ENCODE peak calls at places on chromosome 10, in six cellular contexts. A is GM23248, E is HCT116, G is neural progenitor cell, N is PC-3, P is SK-N-SH. C is an unnamed sample.

GRCh38 chr10:130179640-130180039 is 43.4 kb downstream of the GLRX3 start:
- DNase-seq in A (peak), E (peak), G (peak), N (peak), P (peak), C (peak)

GRCh38 chr10:131750973-131751826 is 149.6 kb upstream of the PPP2R2D start:
- DNase-seq in A (no peak), E (no peak), G (peak), N (no peak), P (no peak), C (no peak)

GRCh38 chr10:46546591-46547330 is 9.7 kb downstream of the GPRIN2 start:
- DNase-seq in A (no peak), E (no peak), G (no peak), N (peak), P (no peak), C (no peak)

GRCh38 chr10:97676770-97677581 is 10.1 kb downstream of the AVPI1 start:
- DNase-seq in A (peak), E (no peak), G (peak), N (peak), P (peak), C (peak)

GRCh38 chr10:43252785-43253341 is 14.0 kb downstream of the RASGEF1A start:
- DNase-seq in A (no peak), E (no peak), G (no peak), N (no peak), P (peak), C (no peak)

GRCh38 chr10:44966816-44967509 is 7.4 kb downstream of the RASSF4 start:
- DNase-seq in A (no peak), E (no peak), G (no peak), N (no peak), P (no peak), C (no peak)

GRCh38 chr10:132019366-132019765 is 37.6 kb upstream of the BNIP3 start:
- DNase-seq in A (no peak), E (no peak), G (no peak), N (no peak), P (no peak), C (no peak)

GRCh38 chr10:53839437-53840039 is 961.5 kb downstream of the PCDH15 start:
- DNase-seq in A (peak), E (no peak), G (peak), N (peak), P (peak), C (peak)

GRCh38 chr10:120539076-120539475 is 82.0 kb downstream of the PLPP4 start:
- DNase-seq in A (no peak), E (no peak), G (peak), N (no peak), P (no peak), C (no peak)

GRCh38 chr10:124685251-124685650 is 58.9 kb downstream of the FAM53B start:
- DNase-seq in A (no peak), E (no peak), G (no peak), N (no peak), P (no peak), C (no peak)

GRCh38 chr10:20593649-20594048 is 303.5 kb downstream of the NEBL start:
- DNase-seq in A (no peak), E (no peak), G (no peak), N (no peak), P (no peak), C (no peak)

GRCh38 chr10:116809528-116810500 is 39.5 kb upstream of the ENO4 start:
- DNase-seq in A (peak), E (peak), G (peak), N (no peak), P (peak), C (no peak)

GRCh38 chr10:20627918-20628499 is 269.1 kb downstream of the NEBL start:
- DNase-seq in A (no peak), E (no peak), G (no peak), N (no peak), P (no peak), C (no peak)

GRCh38 chr10:63702107-63702506 is 180.9 kb downstream of the REEP3 start:
- DNase-seq in A (no peak), E (no peak), G (no peak), N (no peak), P (no peak), C (no peak)

GRCh38 chr10:62071846-62072281 is 170.4 kb downstream of the ARID5B start:
- DNase-seq in A (peak), E (no peak), G (peak), N (peak), P (no peak), C (no peak)

GRCh38 chr10:74937446-74937935 is 111.1 kb downstream of the KAT6B start:
- DNase-seq in A (no peak), E (no peak), G (no peak), N (no peak), P (no peak), C (no peak)

GRCh38 chr10:79239275-79239779 is 107.9 kb upstream of the PPIF start:
- DNase-seq in A (peak), E (no peak), G (peak), N (peak), P (peak), C (no peak)

GRCh38 chr10:30215131-30215530 is 133.9 kb downstream of the MTPAP start:
- DNase-seq in A (no peak), E (no peak), G (no peak), N (no peak), P (no peak), C (no peak)

GRCh38 chr10:79336739-79337138 is 10.5 kb upstream of the PPIF start:
- DNase-seq in A (no peak), E (no peak), G (no peak), N (no peak), P (no peak), C (no peak)

GRCh38 chr10:49431426-49431825 is 35.5 kb upstream of the DRGX start:
- DNase-seq in A (no peak), E (no peak), G (no peak), N (no peak), P (no peak), C (no peak)

GRCh38 chr10:66671064-66671463 is 254.8 kb upstream of the LRRTM3 start:
- DNase-seq in A (no peak), E (no peak), G (no peak), N (no peak), P (no peak), C (no peak)

GRCh38 chr10:71084061-71084817 is 128.1 kb upstream of the UNC5B start:
- DNase-seq in A (no peak), E (no peak), G (no peak), N (no peak), P (no peak), C (no peak)

GRCh38 chr10:132836832-132837540 is 51.0 kb upstream of the NKX6-2 start:
- DNase-seq in A (peak), E (no peak), G (peak), N (peak), P (peak), C (peak)

GRCh38 chr10:96339956-96340904 is 18.6 kb downstream of the OPALIN start:
- DNase-seq in A (peak), E (peak), G (peak), N (peak), P (peak), C (peak)

GRCh38 chr10:131777162-131777561 is 123.6 kb upstream of the PPP2R2D start:
- DNase-seq in A (no peak), E (no peak), G (no peak), N (no peak), P (no peak), C (no peak)

GRCh38 chr10:86357041-86357440 is 9.6 kb downstream of the GRID1 start:
- DNase-seq in A (no peak), E (no peak), G (no peak), N (no peak), P (no peak), C (no peak)

GRCh38 chr10:95237376-95238170 is 43.5 kb downstream of the ACSM6 start:
- DNase-seq in A (peak), E (no peak), G (no peak), N (peak), P (no peak), C (no peak)

GRCh38 chr10:74612195-74612594 is 214.2 kb upstream of the KAT6B start:
- DNase-seq in A (peak), E (no peak), G (no peak), N (peak), P (no peak), C (no peak)

GRCh38 chr10:77710759-77711682 is 73.4 kb upstream of the KCNMA1 start:
- DNase-seq in A (peak), E (peak), G (peak), N (peak), P (peak), C (peak)

GRCh38 chr10:111598433-111599059 is 521.7 kb downstream of the ADRA2A start:
- DNase-seq in A (peak), E (peak), G (peak), N (peak), P (peak), C (peak)

GRCh38 chr10:114374141-114374791 is 30.0 kb downstream of the AFAP1L2 start:
- DNase-seq in A (peak), E (no peak), G (no peak), N (no peak), P (peak), C (no peak)

GRCh38 chr10:132722980-132723970 is 62.7 kb downstream of the NKX6-2 start:
- DNase-seq in A (no peak), E (no peak), G (no peak), N (no peak), P (no peak), C (no peak)

GRCh38 chr10:30432631-30433285 is 1.2 kb upstream of the MAP3K8 start:
- DNase-seq in A (no peak), E (peak), G (no peak), N (no peak), P (no peak), C (no peak)

GRCh38 chr10:93751074-93751572 is 6.6 kb upstream of the LGI1 start:
- DNase-seq in A (no peak), E (no peak), G (no peak), N (no peak), P (no peak), C (no peak)
- H3K4me3 ChIP-seq in A (no peak), E (no peak), G (no peak), N (no peak), P (no peak), C (no peak)

GRCh38 chr10:23058366-23058765 is 37.0 kb upstream of the MSRB2 start:
- DNase-seq in A (no peak), E (no peak), G (no peak), N (no peak), P (no peak), C (no peak)

GRCh38 chr10:23051278-23051677 is 44.1 kb upstream of the MSRB2 start:
- DNase-seq in A (no peak), E (no peak), G (no peak), N (no peak), P (no peak), C (no peak)

GRCh38 chr10:23051855-23052309 is 43.5 kb upstream of the MSRB2 start:
- DNase-seq in A (no peak), E (no peak), G (no peak), N (peak), P (no peak), C (no peak)

GRCh38 chr10:23053036-23053435 is 42.3 kb upstream of the MSRB2 start:
- DNase-seq in A (peak), E (no peak), G (no peak), N (peak), P (no peak), C (no peak)

GRCh38 chr10:23055424-23056191 is 39.8 kb upstream of the MSRB2 start:
- DNase-seq in A (no peak), E (no peak), G (peak), N (no peak), P (no peak), C (no peak)
- H3K9ac ChIP-seq in A (no peak), E (no peak), G (peak), N (no peak), P (no peak), C (no peak)

GRCh38 chr10:89540550-89540949 is 5.2 kb upstream of the SLC16A12 start:
- DNase-seq in A (peak), E (no peak), G (no peak), N (peak), P (no peak), C (no peak)
- TF ChIP-seq EZH2phosphoT487 in A (no peak), E (no peak), G (no peak), N (no peak), P (no peak), C (no peak)

DNA sequence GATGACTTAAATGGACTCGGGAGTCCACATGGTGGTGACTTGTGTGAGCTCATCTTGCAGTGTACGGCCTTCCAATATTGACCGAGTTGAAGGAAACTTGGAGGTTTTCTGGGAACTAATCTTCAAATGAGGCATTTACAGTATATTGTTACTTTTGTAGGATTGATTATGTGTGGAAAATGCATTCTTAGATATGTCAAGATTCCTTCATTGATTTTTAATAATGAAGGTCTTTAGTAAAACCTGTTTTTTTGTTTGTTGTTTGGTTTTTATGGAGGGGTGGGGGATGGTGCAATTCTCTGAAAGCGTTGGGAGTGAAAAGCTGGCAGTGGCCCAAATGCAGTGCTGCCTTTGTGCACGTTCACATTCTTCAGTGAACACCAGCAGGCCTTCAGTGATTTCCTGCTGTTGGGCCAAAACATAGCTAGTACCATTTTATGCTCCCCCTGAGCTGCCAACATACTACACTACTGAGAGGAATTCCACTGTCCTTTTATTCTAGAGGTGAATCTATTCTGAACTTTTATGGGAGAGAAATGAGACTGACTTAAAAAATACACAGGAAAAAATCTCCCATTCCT is 50.4 kb downstream of the CCNY start:
- DNase-seq in A (no peak), E (no peak), G (peak), N (peak), P (peak), C (no peak)
- H3K4me3 ChIP-seq in A (no peak), E (no peak), G (no peak), N (no peak), P (no peak), C (no peak)

GRCh38 chr10:3687510-3688081 is 97.4 kb downstream of the KLF6 start:
- DNase-seq in A (peak), E (no peak), G (no peak), N (no peak), P (no peak), C (no peak)

GRCh38 chr10:3692331-3692860 is 92.6 kb downstream of the KLF6 start:
- DNase-seq in A (no peak), E (no peak), G (no peak), N (no peak), P (no peak), C (no peak)

GRCh38 chr10:3689871-3690510 is 95.0 kb downstream of the KLF6 start:
- DNase-seq in A (no peak), E (no peak), G (no peak), N (peak), P (no peak), C (no peak)

GRCh38 chr10:3693031-3693714 is 91.8 kb downstream of the KLF6 start:
- DNase-seq in A (no peak), E (no peak), G (peak), N (no peak), P (no peak), C (no peak)

GRCh38 chr10:3691482-3691881 is 93.5 kb downstream of the KLF6 start:
- DNase-seq in A (no peak), E (no peak), G (no peak), N (no peak), P (no peak), C (no peak)
- H3K9ac ChIP-seq in A (no peak), E (no peak), G (no peak), N (no peak), P (no peak), C (no peak)

GRCh38 chr10:10786334-10787090 is 231.2 kb upstream of the CELF2 start:
- DNase-seq in A (peak), E (no peak), G (no peak), N (peak), P (no peak), C (no peak)
- TF ChIP-seq EZH2phosphoT487 in A (no peak), E (no peak), G (no peak), N (no peak), P (no peak), C (no peak)